ENCODE peak calls at places on chromosomes 2 and 18, in six cellular contexts. E, A, Y, W, L and G are unnamed samples.

GRCh38 chr2:193695367-193695766 is 1500.6 kb upstream of the TMEFF2 start:
- DNase-seq in E (no peak), A (peak), Y (no peak), W (no peak), L (no peak), G (no peak)

GRCh38 chr2:102301867-102302362 is 9.4 kb upstream of the IL1RL1 start:
- DNase-seq in E (no peak), A (no peak), Y (peak), W (peak), L (peak), G (no peak)

GRCh38 chr2:226475650-226476049 is 324.0 kb downstream of the IRS1 start:
- DNase-seq in E (no peak), A (no peak), Y (no peak), W (no peak), L (no peak), G (no peak)

GRCh38 chr18:33440011-33440383 is 524 bp downstream of the CCDC178 start:
- DNase-seq in E (no peak), A (peak), Y (peak), W (no peak), L (no peak), G (no peak)

GRCh38 chr2:168858146-168858545 is 32.1 kb downstream of the SPC25 start:
- DNase-seq in E (no peak), A (no peak), Y (no peak), W (no peak), L (no peak), G (no peak)

GRCh38 chr2:64359892-64360657 is 93.9 kb upstream of the LGALSL start:
- DNase-seq in E (peak), A (no peak), Y (peak), W (peak), L (peak), G (peak)

GRCh38 chr2:47307066-47307465 is 95.9 kb upstream of the MSH2 start:
- DNase-seq in E (no peak), A (peak), Y (no peak), W (no peak), L (no peak), G (no peak)

GRCh38 chr18:51658436-51658835 is 461.0 kb upstream of the MEX3C start:
- DNase-seq in E (no peak), A (no peak), Y (no peak), W (no peak), L (no peak), G (no peak)

GRCh38 chr2:240395896-240396622 is 39.4 kb upstream of the GPC1 start:
- DNase-seq in E (no peak), A (no peak), Y (no peak), W (no peak), L (no peak), G (no peak)

GRCh38 chr2:101956465-101957030 is 35.2 kb upstream of the IL1R2 start:
- DNase-seq in E (no peak), A (no peak), Y (no peak), W (no peak), L (no peak), G (no peak)

GRCh38 chr2:28161466-28161865 is 231.2 kb upstream of the FOSL2 start:
- DNase-seq in E (no peak), A (no peak), Y (no peak), W (no peak), L (no peak), G (no peak)

GRCh38 chr2:222423632-222424280 is 587 bp upstream of the SGPP2 start:
- DNase-seq in E (no peak), A (no peak), Y (no peak), W (peak), L (peak), G (no peak)

GRCh38 chr2:148730085-148730484 is 85.5 kb downstream of the EPC2 start:
- DNase-seq in E (no peak), A (no peak), Y (no peak), W (no peak), L (no peak), G (no peak)

GRCh38 chr2:118249531-118249930 is 161.3 kb downstream of the INSIG2 start:
- DNase-seq in E (no peak), A (no peak), Y (no peak), W (no peak), L (no peak), G (no peak)

GRCh38 chr2:288002-288742 is at the start of gene ALKAL2:
- DNase-seq in E (peak), A (no peak), Y (no peak), W (no peak), L (peak), G (no peak)

GRCh38 chr18:45201489-45201888 is 413.8 kb upstream of the SLC14A2 start:
- DNase-seq in E (no peak), A (no peak), Y (no peak), W (no peak), L (no peak), G (no peak)

GRCh38 chr2:17821535-17822451 is 5.5 kb downstream of the MSGN1 start:
- DNase-seq in E (no peak), A (peak), Y (no peak), W (no peak), L (no peak), G (no peak)

GRCh38 chr18:13139885-13140450 is 78.6 kb upstream of the LDLRAD4 start:
- DNase-seq in E (no peak), A (no peak), Y (no peak), W (no peak), L (no peak), G (no peak)

GRCh38 chr2:237919593-237919992 is 47.2 kb upstream of the UBE2F start:
- DNase-seq in E (no peak), A (no peak), Y (no peak), W (no peak), L (no peak), G (no peak)

GRCh38 chr18:53567935-53568574 is 656.4 kb downstream of the MBD2 start:
- DNase-seq in E (no peak), A (peak), Y (peak), W (no peak), L (no peak), G (no peak)